ENCODE peak calls at places on chromosomes 5 and 9, in five cellular contexts. One of them, this sample, is unnamed.

GRCh38 chr9:88773627-88774244 is 217.5 kb upstream of the S1PR3 start:
- DNase-seq in uterus: no peak
- DNase-seq in brain microvascular endothelial cell: peak
- DNase-seq in sigmoid colon: no peak
- DNase-seq in neural progenitor cell: peak
- DNase-seq in this sample: no peak

GRCh38 chr5:112205840-112206239 is 213.2 kb downstream of the EPB41L4A start:
- DNase-seq in uterus: no peak
- DNase-seq in brain microvascular endothelial cell: no peak
- DNase-seq in sigmoid colon: no peak
- DNase-seq in neural progenitor cell: peak
- DNase-seq in this sample: no peak

GRCh38 chr5:171647900-171648253 is 137.7 kb upstream of the SMIM23 start:
- DNase-seq in uterus: no peak
- DNase-seq in brain microvascular endothelial cell: peak
- DNase-seq in sigmoid colon: no peak
- DNase-seq in neural progenitor cell: no peak
- DNase-seq in this sample: no peak

GRCh38 chr5:162888268-162888667 is 549.1 kb upstream of the CCNG1 start:
- DNase-seq in uterus: no peak
- DNase-seq in brain microvascular endothelial cell: no peak
- DNase-seq in sigmoid colon: no peak
- DNase-seq in neural progenitor cell: no peak
- DNase-seq in this sample: no peak

GRCh38 chr9:129604766-129605163 is 16.1 kb downstream of the C9orf50 start:
- DNase-seq in uterus: no peak
- DNase-seq in brain microvascular endothelial cell: no peak
- DNase-seq in sigmoid colon: no peak
- DNase-seq in neural progenitor cell: no peak
- DNase-seq in this sample: no peak

GRCh38 chr5:93403529-93403928 is 177.5 kb downstream of the NR2F1-AS1 start:
- DNase-seq in uterus: no peak
- DNase-seq in brain microvascular endothelial cell: no peak
- DNase-seq in sigmoid colon: no peak
- DNase-seq in neural progenitor cell: no peak
- DNase-seq in this sample: no peak

GRCh38 chr5:2902742-2903297 is 151.3 kb upstream of the IRX2 start:
- DNase-seq in uterus: no peak
- DNase-seq in brain microvascular endothelial cell: no peak
- DNase-seq in sigmoid colon: no peak
- DNase-seq in neural progenitor cell: no peak
- DNase-seq in this sample: no peak

GRCh38 chr5:144958002-144958401 is 787.3 kb downstream of the KCTD16 start:
- DNase-seq in uterus: no peak
- DNase-seq in brain microvascular endothelial cell: no peak
- DNase-seq in sigmoid colon: no peak
- DNase-seq in neural progenitor cell: no peak
- DNase-seq in this sample: no peak

GRCh38 chr5:92403308-92403707 is 1020.2 kb upstream of the ARRDC3 start:
- DNase-seq in uterus: no peak
- DNase-seq in brain microvascular endothelial cell: no peak
- DNase-seq in sigmoid colon: no peak
- DNase-seq in neural progenitor cell: no peak
- DNase-seq in this sample: no peak

GRCh38 chr9:18896004-18896403 is 137.0 kb downstream of the SAXO1 start:
- DNase-seq in uterus: no peak
- DNase-seq in brain microvascular endothelial cell: no peak
- DNase-seq in sigmoid colon: no peak
- DNase-seq in neural progenitor cell: no peak
- DNase-seq in this sample: no peak

GRCh38 chr5:79464695-79465332 is 49.1 kb downstream of the HOMER1 start:
- DNase-seq in uterus: no peak
- DNase-seq in brain microvascular endothelial cell: no peak
- DNase-seq in sigmoid colon: no peak
- DNase-seq in neural progenitor cell: peak
- DNase-seq in this sample: peak

GRCh38 chr9:121612511-121612998 is 38.9 kb upstream of the DAB2IP start:
- DNase-seq in uterus: no peak
- DNase-seq in brain microvascular endothelial cell: no peak
- DNase-seq in sigmoid colon: peak
- DNase-seq in neural progenitor cell: peak
- DNase-seq in this sample: no peak

GRCh38 chr9:127714916-127715442 is 484 bp downstream of the PTRH1 start:
- DNase-seq in uterus: no peak
- DNase-seq in brain microvascular endothelial cell: no peak
- DNase-seq in sigmoid colon: no peak
- DNase-seq in neural progenitor cell: peak
- DNase-seq in this sample: no peak

GRCh38 chr9:38358390-38359296 is 33.9 kb upstream of the ALDH1B1 start:
- DNase-seq in uterus: no peak
- DNase-seq in brain microvascular endothelial cell: no peak
- DNase-seq in sigmoid colon: peak
- DNase-seq in neural progenitor cell: no peak
- DNase-seq in this sample: no peak

GRCh38 chr9:38357350-38358114 is 35.0 kb upstream of the ALDH1B1 start:
- DNase-seq in uterus: no peak
- DNase-seq in brain microvascular endothelial cell: no peak
- DNase-seq in sigmoid colon: peak
- DNase-seq in neural progenitor cell: no peak
- DNase-seq in this sample: no peak

GRCh38 chr9:38360880-38361836 is 31.3 kb upstream of the ALDH1B1 start:
- DNase-seq in uterus: peak
- DNase-seq in brain microvascular endothelial cell: peak
- DNase-seq in sigmoid colon: peak
- DNase-seq in neural progenitor cell: peak
- DNase-seq in this sample: no peak

GRCh38 chr9:38359297-38359653 is 33.2 kb upstream of the ALDH1B1 start:
- DNase-seq in uterus: no peak
- DNase-seq in brain microvascular endothelial cell: no peak
- DNase-seq in sigmoid colon: peak
- DNase-seq in neural progenitor cell: no peak
- DNase-seq in this sample: no peak

GRCh38 chr9:38359689-38360385 is 32.7 kb upstream of the ALDH1B1 start:
- DNase-seq in uterus: no peak
- DNase-seq in brain microvascular endothelial cell: peak
- DNase-seq in sigmoid colon: peak
- DNase-seq in neural progenitor cell: no peak
- DNase-seq in this sample: no peak
- TF ChIP-seq CTCF in uterus: no peak
- TF ChIP-seq CTCF in brain microvascular endothelial cell: no peak
- TF ChIP-seq CTCF in sigmoid colon: no peak
- TF ChIP-seq CTCF in neural progenitor cell: no peak
- TF ChIP-seq CTCF in this sample: no peak

GRCh38 chr9:87238545-87238944 is 259.1 kb upstream of the DAPK1 start:
- DNase-seq in uterus: no peak
- DNase-seq in brain microvascular endothelial cell: peak
- DNase-seq in sigmoid colon: no peak
- DNase-seq in neural progenitor cell: no peak
- DNase-seq in this sample: no peak
- H3K4me3 ChIP-seq in uterus: no peak
- H3K4me3 ChIP-seq in brain microvascular endothelial cell: no peak
- H3K4me3 ChIP-seq in sigmoid colon: no peak
- H3K4me3 ChIP-seq in neural progenitor cell: no peak
- H3K4me3 ChIP-seq in this sample: no peak

GRCh38 chr5:116361171-116361967 is 213.3 kb downstream of the SEMA6A start:
- DNase-seq in uterus: peak
- DNase-seq in brain microvascular endothelial cell: peak
- DNase-seq in sigmoid colon: peak
- DNase-seq in neural progenitor cell: peak
- DNase-seq in this sample: no peak
- TF ChIP-seq CTCF in uterus: peak
- TF ChIP-seq CTCF in brain microvascular endothelial cell: peak
- TF ChIP-seq CTCF in sigmoid colon: peak
- TF ChIP-seq CTCF in neural progenitor cell: peak
- TF ChIP-seq CTCF in this sample: no peak

GRCh38 chr5:44390332-44390731 is 1.1 kb upstream of the FGF10 start:
- DNase-seq in uterus: no peak
- DNase-seq in brain microvascular endothelial cell: no peak
- DNase-seq in sigmoid colon: no peak
- DNase-seq in neural progenitor cell: no peak
- DNase-seq in this sample: no peak
- H3K4me3 ChIP-seq in uterus: peak
- H3K4me3 ChIP-seq in brain microvascular endothelial cell: no peak
- H3K4me3 ChIP-seq in sigmoid colon: peak
- H3K4me3 ChIP-seq in neural progenitor cell: peak
- H3K4me3 ChIP-seq in this sample: no peak

This sample was measured in GM12865.